ENCODE peak calls at places on chromosomes 3 and 15, in five cellular contexts. L is sigmoid colon, Y is transverse colon, X is A549, V is K562. M is an unnamed sample.
A peak's percentile ranks its signal among the peaks of the same experiment; 100 is the strongest.

GRCh38 chr3:88032245-88032644 is 26.6 kb downstream of the CGGBP1 start:
- DNase-seq in L (no peak), V (no peak), Y (no peak), X (no peak), M (no peak)

GRCh38 chr3:191952609-191953008 is 491.6 kb downstream of the PYDC2 start:
- DNase-seq in L (no peak), Y (no peak), X (no peak), V (no peak), M (no peak)

GRCh38 chr3:158109295-158109803 is 540 bp upstream of the RSRC1 start:
- DNase-seq in X (no peak), V (no peak), L (no peak), Y (no peak), M (no peak)

GRCh38 chr15:64895285-64896065 is 16.2 kb upstream of the ANKDD1A start:
- DNase-seq in L (no peak), Y (peak; percentile 41), V (peak; percentile 28), X (no peak), M (peak; percentile 31)

GRCh38 chr15:85462029-85462428 is 81.6 kb downstream of the AKAP13 start:
- DNase-seq in V (no peak), X (no peak), Y (no peak), L (no peak), M (no peak)

GRCh38 chr3:142077155-142077858 is 72.0 kb downstream of the TFDP2 start:
- DNase-seq in X (no peak), Y (peak; percentile 22), V (no peak), L (no peak), M (no peak)

GRCh38 chr15:96270581-96271172 is 59.8 kb upstream of the NR2F2 start:
- DNase-seq in Y (no peak), X (peak; percentile 42), V (no peak), L (no peak), M (no peak)

GRCh38 chr3:12661926-12662592 is 1.9 kb downstream of the RAF1 start:
- DNase-seq in Y (no peak), L (no peak), X (no peak), V (no peak), M (no peak)

GRCh38 chr3:125585595-125586223 is 9.6 kb downstream of the OSBPL11 start:
- DNase-seq in V (peak; percentile 69), Y (peak; percentile 67), L (peak; percentile 79), X (peak; percentile 64), M (peak; percentile 62)

GRCh38 chr15:101097111-101097510 is 154.7 kb downstream of the CHSY1 start:
- DNase-seq in X (no peak), L (no peak), V (no peak), Y (no peak), M (no peak)

GRCh38 chr3:167862104-167862785 is 126.7 kb downstream of the SERPINI1 start:
- DNase-seq in V (no peak), Y (no peak), X (no peak), L (no peak), M (no peak)

GRCh38 chr3:156862338-156862737 is 36.2 kb downstream of the LEKR1 start:
- DNase-seq in V (no peak), Y (no peak), X (no peak), L (no peak), M (no peak)

GRCh38 chr3:174532776-174533175 is 326.4 kb upstream of the NAALADL2 start:
- DNase-seq in L (no peak), Y (no peak), X (no peak), V (no peak), M (no peak)

GRCh38 chr15:91156175-91156726 is 56.2 kb downstream of the SV2B start:
- DNase-seq in X (no peak), Y (no peak), L (no peak), V (no peak), M (no peak)

GRCh38 chr15:63551400-63551799 is 45.8 kb upstream of the FBXL22 start:
- DNase-seq in Y (no peak), V (no peak), L (no peak), X (no peak), M (no peak)

GRCh38 chr15:48416301-48416700 is 85.1 kb downstream of the DUT start:
- DNase-seq in X (no peak), Y (no peak), V (no peak), L (no peak), M (no peak)

GRCh38 chr15:68210821-68211655 is 5.9 kb upstream of the CALML4 start:
- DNase-seq in L (peak; percentile 87), Y (peak; percentile 75), V (peak; percentile 61), X (peak; percentile 42), M (peak; percentile 56)

GRCh38 chr3:45477026-45477725 is 88.8 kb downstream of the LARS2 start:
- DNase-seq in V (no peak), Y (no peak), L (no peak), X (no peak), M (no peak)

GRCh38 chr3:184733971-184734608 is 22.2 kb upstream of the MAGEF1 start:
- DNase-seq in X (no peak), V (no peak), Y (no peak), L (no peak), M (no peak)

GRCh38 chr15:59413577-59413976 is 24.4 kb upstream of the FAM81A start:
- DNase-seq in X (no peak), Y (no peak), L (no peak), V (no peak), M (no peak)

GRCh38 chr15:36682091-36682490 is 102.7 kb downstream of the CDIN1 start:
- DNase-seq in V (no peak), X (no peak), Y (no peak), L (no peak), M (no peak)

GRCh38 chr3:46845397-46845859 is 17.8 kb downstream of the MYL3 start:
- DNase-seq in L (peak; percentile 92), X (no peak), V (peak; percentile 41), Y (peak; percentile 65), M (peak; percentile 53)

DNA sequence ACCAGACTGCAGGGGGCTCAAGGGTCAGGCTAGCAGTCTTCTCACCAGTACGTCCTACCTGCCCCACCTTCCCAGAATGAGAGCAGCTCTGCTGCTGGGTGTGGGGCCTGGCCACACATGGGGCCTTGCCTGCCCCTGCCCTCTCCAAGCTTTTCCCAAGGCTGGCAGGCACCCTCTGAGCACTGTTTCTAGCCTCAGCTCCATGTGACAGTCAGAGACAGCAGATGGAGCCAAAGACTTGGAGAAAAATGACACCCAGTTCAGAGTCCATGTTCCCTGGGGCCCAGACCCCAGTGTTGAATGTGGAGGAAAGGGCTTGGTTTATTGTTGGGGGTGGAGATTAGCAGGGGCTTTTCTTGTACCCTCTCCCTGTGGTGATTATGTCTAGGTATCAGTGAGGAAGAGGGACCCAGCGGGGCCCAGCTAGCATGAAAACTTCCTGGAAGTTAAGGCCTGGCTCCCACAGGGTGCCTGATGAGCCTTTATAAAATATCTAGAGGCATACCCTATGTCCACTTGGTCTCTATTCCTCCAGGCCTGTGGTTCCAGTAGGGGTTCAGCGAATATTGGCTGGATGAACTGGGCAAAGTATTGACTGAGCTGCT is 153.8 kb downstream of the EEFSEC start:
- DNase-seq in L (no peak), X (no peak), V (peak; percentile 18), Y (no peak), M (no peak)
- H3K4me1 ChIP-seq in L (no peaks in the 10 kb centered on the region), X (no peaks in the 10 kb centered on the region), V (no peaks in the 10 kb centered on the region), Y (no peaks in the 10 kb centered on the region), M (no peaks in the 10 kb centered on the region)

GRCh38 chr3:111952866-111953450 is 25.9 kb upstream of the ABHD10 start:
- DNase-seq in V (no peak), X (no peak), L (no peak), Y (no peak), M (no peak)
- TF ChIP-seq CTCF in V (no peak), X (no peak), L (no peak), Y (no peak), M (no peak)

GRCh38 chr3:188683032-188683491 is 488.7 kb upstream of the TPRG1 start:
- DNase-seq in L (no peak), V (no peak), Y (no peak), X (no peak), M (no peak)
- TF ChIP-seq EP300 in L (no peak), V (no peak), Y (no peak), X (no peak), M (no peak)

DNA sequence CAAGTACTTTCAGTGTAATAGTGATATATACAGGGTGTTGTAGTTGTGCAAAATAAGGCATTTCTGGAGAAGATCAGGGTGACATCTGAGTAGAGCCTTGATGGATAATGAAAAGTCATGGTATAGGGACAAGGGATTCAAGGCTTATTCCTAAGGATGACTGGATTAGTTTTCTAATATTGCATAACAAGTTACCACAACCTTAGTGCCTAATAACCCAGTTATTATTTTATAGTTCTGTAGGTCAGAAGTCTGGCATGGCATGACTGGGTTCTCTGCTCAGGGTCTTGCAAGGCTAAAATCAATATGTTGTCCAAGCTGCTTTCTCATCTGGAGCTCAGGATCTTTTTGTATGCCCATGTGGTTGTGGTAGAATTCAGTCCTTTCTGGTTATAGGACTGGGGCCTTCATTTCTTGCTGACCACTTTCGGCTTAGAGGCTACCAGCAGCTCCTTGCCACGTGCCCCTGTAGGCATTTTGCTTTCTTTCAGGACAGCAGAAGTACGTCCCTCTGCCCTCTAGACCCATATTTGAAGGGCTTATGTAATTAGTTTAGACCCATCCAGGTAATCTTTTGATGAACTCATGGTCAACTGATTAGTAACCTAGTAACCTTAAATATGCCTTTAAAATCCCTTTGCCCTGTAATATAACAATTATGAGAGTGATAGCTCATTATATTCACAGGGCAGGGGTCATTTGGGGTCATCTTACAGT is 73.2 kb upstream of the LRRFIP2 start:
- DNase-seq in V (no peak), L (no peak), Y (no peak), X (no peak), M (no peak)
- H3K4me1 ChIP-seq in V (peaks cover 21% of the 10 kb centered on the region), L (no peaks in the 10 kb centered on the region), Y (peaks cover 60% of the 10 kb centered on the region), X (peaks cover 58% of the 10 kb centered on the region), M (peaks cover 69% of the 10 kb centered on the region)

GRCh38 chr15:45136378-45136764 is 6.6 kb downstream of the DUOX1 start:
- DNase-seq in V (peak; percentile 40), L (no peak), Y (no peak), X (no peak), M (no peak)
- TF ChIP-seq CTCF in V (peak; percentile 55), L (no peak), Y (no peak), X (no peak), M (no peak)

DNA sequence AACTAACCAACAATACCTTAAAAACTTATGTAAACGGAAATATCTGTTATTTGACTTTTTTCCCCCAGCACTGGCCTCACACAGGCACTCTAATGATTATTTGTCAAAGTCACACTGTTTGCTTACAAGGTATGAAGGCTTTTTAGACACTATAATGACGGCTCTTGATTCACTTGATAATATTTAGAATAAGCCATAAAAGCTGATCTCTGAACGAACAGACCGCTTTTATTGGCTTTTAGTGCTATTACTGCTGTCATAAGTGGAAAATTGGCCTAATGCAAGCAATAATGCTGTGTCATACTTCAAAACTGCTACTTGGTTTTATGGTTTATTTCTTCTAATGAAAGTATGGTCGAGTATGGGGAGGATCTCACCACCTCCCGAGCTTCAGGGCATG is 35.1 kb downstream of the MDFIC2 start:
- DNase-seq in Y (no peak), X (peak; percentile 61), V (no peak), L (no peak), M (no peak)
- TF ChIP-seq EP300 in Y (no peak), X (no peak), V (no peak), L (no peak), M (no peak)

GRCh38 chr15:31297221-31297879 is 29.3 kb upstream of the KLF13 start:
- DNase-seq in L (peak; percentile 56), Y (no peak), V (no peak), X (no peak), M (no peak)
- H3K4me1 ChIP-seq in L (no peaks in the 10 kb centered on the region), Y (peaks cover 27% of the 10 kb centered on the region), V (peaks cover 26% of the 10 kb centered on the region), X (peaks cover 69% of the 10 kb centered on the region), M (peaks cover 75% of the 10 kb centered on the region)

GRCh38 chr3:24069045-24069444 is 124.0 kb downstream of the NR1D2 start:
- DNase-seq in X (peak; percentile 34), L (peak; percentile 71), Y (peak; percentile 9), V (peak; percentile 29), M (no peak)
- TF ChIP-seq CTCF in X (peak; percentile 79), L (peak; percentile 42), Y (peak; percentile 10), V (peak; percentile 49), M (no peak)

GRCh38 chr3:123349566-123350450 is 99.1 kb downstream of the ADCY5 start:
- DNase-seq in L (peak; percentile 55), X (no peak), Y (no peak), V (no peak), M (no peak)
- TF ChIP-seq EP300 in L (no peak), X (no peak), Y (no peak), V (no peak), M (no peak)

M was measured in stomach.